ENCODE peak calls at places on chromosomes 12 and 14, in four cellular contexts. N is heart right ventricle, T is brain microvascular endothelial cell, C is M059J. Y is an unnamed sample.

GRCh38 chr14:104882325-104882973 is 17.4 kb downstream of the CEP170B start:
- DNase-seq in T (no peak), N (peak), C (peak), Y (peak)

GRCh38 chr14:31752867-31753661 is 191.9 kb downstream of the NUBPL start:
- DNase-seq in T (no peak), N (no peak), C (no peak), Y (no peak)

GRCh38 chr12:30795410-30795659 is 40.6 kb upstream of the CAPRIN2 start:
- DNase-seq in T (peak), N (no peak), C (no peak), Y (no peak)

GRCh38 chr14:59093889-59094288 is 94.6 kb upstream of the DAAM1 start:
- DNase-seq in C (no peak), N (no peak), T (no peak), Y (no peak)

GRCh38 chr12:92363295-92364146 is 217.9 kb upstream of the BTG1 start:
- DNase-seq in N (peak), C (peak), T (peak), Y (peak)

GRCh38 chr14:101630056-101630960 is 69.0 kb downstream of the DIO3 start:
- DNase-seq in C (no peak), T (no peak), N (no peak), Y (no peak)

GRCh38 chr12:124764451-124764850 is 99.2 kb downstream of the SCARB1 start:
- DNase-seq in N (no peak), C (peak), T (peak), Y (peak)

GRCh38 chr14:26729851-26730250 is 132.0 kb upstream of the NOVA1 start:
- DNase-seq in C (no peak), T (no peak), N (no peak), Y (peak)

GRCh38 chr12:13539051-13539450 is 342.5 kb downstream of the EMP1 start:
- DNase-seq in C (no peak), T (no peak), N (no peak), Y (no peak)

GRCh38 chr12:10358131-10358530 is 31.7 kb downstream of the KLRK1 start:
- DNase-seq in C (no peak), T (no peak), N (no peak), Y (no peak)